ENCODE peak calls at places on chromosomes 3 and 15, in seven cellular contexts. One of them, this sample, is unnamed. For H3K4me1, the result is how much of the 10 kb centered on the place peaks cover.

GRCh38 chr15:84992157-84992940 is 10.7 kb downstream of the PDE8A start:
- DNase-seq in tibial nerve: no peak
- DNase-seq in pancreas: no peak
- DNase-seq in A549: peak
- DNase-seq in MM.1S: no peak
- DNase-seq in naive thymus-derived CD4-positive, alpha-beta T cell: no peak
- DNase-seq in CD4-positive, CD25-positive, alpha-beta regulatory T cell: no peak
- DNase-seq in this sample: no peak

GRCh38 chr15:79640206-79640605 is 208.1 kb downstream of the MINAR1 start:
- DNase-seq in naive thymus-derived CD4-positive, alpha-beta T cell: no peak
- DNase-seq in A549: peak
- DNase-seq in tibial nerve: no peak
- DNase-seq in pancreas: no peak
- DNase-seq in CD4-positive, CD25-positive, alpha-beta regulatory T cell: no peak
- DNase-seq in MM.1S: no peak
- DNase-seq in this sample: peak

GRCh38 chr3:101876142-101876541 is 26.8 kb downstream of the NFKBIZ start:
- DNase-seq in tibial nerve: no peak
- DNase-seq in CD4-positive, CD25-positive, alpha-beta regulatory T cell: no peak
- DNase-seq in MM.1S: no peak
- DNase-seq in pancreas: no peak
- DNase-seq in naive thymus-derived CD4-positive, alpha-beta T cell: no peak
- DNase-seq in A549: no peak
- DNase-seq in this sample: no peak

GRCh38 chr3:21722301-21722700 is 28.7 kb downstream of the ZNF385D start:
- DNase-seq in naive thymus-derived CD4-positive, alpha-beta T cell: no peak
- DNase-seq in tibial nerve: no peak
- DNase-seq in CD4-positive, CD25-positive, alpha-beta regulatory T cell: no peak
- DNase-seq in A549: no peak
- DNase-seq in pancreas: no peak
- DNase-seq in MM.1S: no peak
- DNase-seq in this sample: no peak

GRCh38 chr15:62560943-62561571 is 396.0 kb upstream of the C2CD4B start:
- DNase-seq in naive thymus-derived CD4-positive, alpha-beta T cell: no peak
- DNase-seq in CD4-positive, CD25-positive, alpha-beta regulatory T cell: no peak
- DNase-seq in pancreas: no peak
- DNase-seq in MM.1S: no peak
- DNase-seq in A549: no peak
- DNase-seq in tibial nerve: no peak
- DNase-seq in this sample: no peak

GRCh38 chr3:125055165-125055912 is 458 bp downstream of the HEG1 start:
- DNase-seq in CD4-positive, CD25-positive, alpha-beta regulatory T cell: peak
- DNase-seq in tibial nerve: no peak
- DNase-seq in naive thymus-derived CD4-positive, alpha-beta T cell: no peak
- DNase-seq in A549: no peak
- DNase-seq in pancreas: no peak
- DNase-seq in MM.1S: no peak
- DNase-seq in this sample: peak

GRCh38 chr3:59545369-59545768 is 495.5 kb upstream of the CFAP20DC start:
- DNase-seq in pancreas: no peak
- DNase-seq in naive thymus-derived CD4-positive, alpha-beta T cell: no peak
- DNase-seq in A549: no peak
- DNase-seq in MM.1S: no peak
- DNase-seq in tibial nerve: no peak
- DNase-seq in CD4-positive, CD25-positive, alpha-beta regulatory T cell: no peak
- DNase-seq in this sample: no peak

GRCh38 chr15:100336061-100336460 is 5.7 kb downstream of the ADAMTS17 start:
- DNase-seq in pancreas: no peak
- DNase-seq in CD4-positive, CD25-positive, alpha-beta regulatory T cell: no peak
- DNase-seq in naive thymus-derived CD4-positive, alpha-beta T cell: no peak
- DNase-seq in tibial nerve: no peak
- DNase-seq in MM.1S: no peak
- DNase-seq in A549: no peak
- DNase-seq in this sample: no peak

GRCh38 chr3:129184396-129184656 is 630 bp upstream of the CNBP start:
- DNase-seq in naive thymus-derived CD4-positive, alpha-beta T cell: no peak
- DNase-seq in MM.1S: peak
- DNase-seq in pancreas: no peak
- DNase-seq in A549: peak
- DNase-seq in tibial nerve: no peak
- DNase-seq in CD4-positive, CD25-positive, alpha-beta regulatory T cell: no peak
- DNase-seq in this sample: no peak

GRCh38 chr3:129181834-129182233 is 1.9 kb downstream of the CNBP start:
- DNase-seq in naive thymus-derived CD4-positive, alpha-beta T cell: no peak
- DNase-seq in A549: no peak
- DNase-seq in pancreas: no peak
- DNase-seq in tibial nerve: no peak
- DNase-seq in CD4-positive, CD25-positive, alpha-beta regulatory T cell: no peak
- DNase-seq in MM.1S: no peak
- DNase-seq in this sample: no peak

GRCh38 chr3:129180461-129180860 is 3.2 kb downstream of the CNBP start:
- DNase-seq in tibial nerve: no peak
- DNase-seq in CD4-positive, CD25-positive, alpha-beta regulatory T cell: no peak
- DNase-seq in A549: no peak
- DNase-seq in pancreas: no peak
- DNase-seq in MM.1S: no peak
- DNase-seq in naive thymus-derived CD4-positive, alpha-beta T cell: no peak
- DNase-seq in this sample: no peak

GRCh38 chr3:129183569-129184395 is at the start of gene CNBP:
- DNase-seq in naive thymus-derived CD4-positive, alpha-beta T cell: peak
- DNase-seq in CD4-positive, CD25-positive, alpha-beta regulatory T cell: peak
- DNase-seq in pancreas: peak
- DNase-seq in MM.1S: peak
- DNase-seq in tibial nerve: peak
- DNase-seq in A549: peak
- DNase-seq in this sample: peak

DNA sequence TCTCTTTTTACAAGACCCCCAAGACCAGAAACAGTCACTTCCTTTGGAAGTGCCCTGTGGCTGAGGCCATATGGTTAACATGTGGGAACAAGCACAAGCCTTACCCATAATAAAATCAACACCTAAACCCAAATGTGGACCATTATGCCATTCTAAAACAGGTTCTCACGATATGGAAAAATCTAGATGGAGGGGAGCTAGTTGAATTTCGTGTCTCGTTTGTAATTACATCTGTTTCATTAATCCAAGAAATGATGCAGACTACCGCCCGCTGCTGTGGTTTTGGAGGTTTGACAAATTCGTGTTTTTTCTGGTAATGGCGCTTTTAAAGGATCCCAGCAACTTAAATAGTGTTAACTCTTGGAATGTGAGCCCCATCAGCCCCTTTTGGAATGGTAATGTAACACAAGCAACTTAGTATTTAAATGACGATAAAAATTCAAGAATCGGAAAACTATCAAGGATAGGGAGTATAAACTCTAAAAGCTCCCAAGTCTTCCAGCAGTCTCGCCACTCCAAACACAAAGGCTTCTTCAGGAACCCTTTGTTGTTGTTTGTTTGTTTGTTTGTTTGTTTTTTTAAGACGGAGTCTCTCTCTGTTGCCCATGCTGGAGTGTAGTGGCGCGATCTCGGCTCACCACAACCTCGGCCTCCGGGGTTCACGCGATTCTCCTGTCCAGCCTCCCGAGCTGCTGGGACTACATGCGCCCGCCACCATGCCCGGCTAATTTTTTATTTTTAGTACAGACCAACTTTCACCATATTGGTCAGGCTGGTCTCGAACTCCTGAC is 1.1 kb downstream of the CNBP start:
- DNase-seq in CD4-positive, CD25-positive, alpha-beta regulatory T cell: no peak
- DNase-seq in naive thymus-derived CD4-positive, alpha-beta T cell: peak
- DNase-seq in tibial nerve: no peak
- DNase-seq in MM.1S: no peak
- DNase-seq in A549: no peak
- DNase-seq in pancreas: no peak
- DNase-seq in this sample: no peak
- H3K4me1 ChIP-seq in CD4-positive, CD25-positive, alpha-beta regulatory T cell: half or more
- H3K4me1 ChIP-seq in naive thymus-derived CD4-positive, alpha-beta T cell: under half
- H3K4me1 ChIP-seq in tibial nerve: under half
- H3K4me1 ChIP-seq in MM.1S: under half
- H3K4me1 ChIP-seq in A549: half or more
- H3K4me1 ChIP-seq in pancreas: under half
- H3K4me1 ChIP-seq in this sample: under half

GRCh38 chr15:92930061-92930460 is 29.9 kb downstream of the CHD2 start:
- DNase-seq in MM.1S: no peak
- DNase-seq in CD4-positive, CD25-positive, alpha-beta regulatory T cell: no peak
- DNase-seq in naive thymus-derived CD4-positive, alpha-beta T cell: no peak
- DNase-seq in pancreas: no peak
- DNase-seq in tibial nerve: no peak
- DNase-seq in A549: no peak
- DNase-seq in this sample: no peak

GRCh38 chr15:92929002-92929401 is 28.9 kb downstream of the CHD2 start:
- DNase-seq in pancreas: no peak
- DNase-seq in naive thymus-derived CD4-positive, alpha-beta T cell: no peak
- DNase-seq in CD4-positive, CD25-positive, alpha-beta regulatory T cell: no peak
- DNase-seq in tibial nerve: no peak
- DNase-seq in MM.1S: no peak
- DNase-seq in A549: no peak
- DNase-seq in this sample: no peak

GRCh38 chr15:92925409-92925808 is 25.3 kb downstream of the CHD2 start:
- DNase-seq in CD4-positive, CD25-positive, alpha-beta regulatory T cell: no peak
- DNase-seq in pancreas: no peak
- DNase-seq in tibial nerve: no peak
- DNase-seq in A549: no peak
- DNase-seq in naive thymus-derived CD4-positive, alpha-beta T cell: no peak
- DNase-seq in MM.1S: no peak
- DNase-seq in this sample: no peak

GRCh38 chr15:92930776-92931175 is 30.7 kb downstream of the CHD2 start:
- DNase-seq in A549: no peak
- DNase-seq in CD4-positive, CD25-positive, alpha-beta regulatory T cell: no peak
- DNase-seq in naive thymus-derived CD4-positive, alpha-beta T cell: no peak
- DNase-seq in tibial nerve: no peak
- DNase-seq in MM.1S: no peak
- DNase-seq in pancreas: no peak
- DNase-seq in this sample: no peak

DNA sequence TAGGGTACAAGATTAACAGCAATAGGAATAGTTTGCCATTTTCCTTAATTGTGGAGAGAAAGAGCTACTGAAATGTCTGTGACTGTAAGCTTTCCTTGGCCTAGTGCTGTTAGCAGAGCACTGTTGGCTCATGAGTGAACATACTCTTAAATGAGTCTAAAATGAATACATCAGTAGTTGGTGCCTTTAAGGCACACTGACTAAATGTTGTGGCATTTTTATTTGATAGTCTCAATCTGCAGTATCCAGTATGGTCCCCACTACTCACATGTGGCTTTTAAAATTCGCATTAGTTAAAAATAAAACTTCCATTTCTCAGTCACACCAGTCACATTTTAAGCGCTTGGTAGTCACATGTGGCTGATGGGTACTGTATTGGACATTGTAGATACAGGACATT is 28.2 kb downstream of the CHD2 start:
- DNase-seq in tibial nerve: no peak
- DNase-seq in A549: no peak
- DNase-seq in MM.1S: no peak
- DNase-seq in naive thymus-derived CD4-positive, alpha-beta T cell: no peak
- DNase-seq in CD4-positive, CD25-positive, alpha-beta regulatory T cell: no peak
- DNase-seq in pancreas: no peak
- DNase-seq in this sample: no peak
- H3K4me1 ChIP-seq in tibial nerve: under half
- H3K4me1 ChIP-seq in A549: under half
- H3K4me1 ChIP-seq in MM.1S: under half
- H3K4me1 ChIP-seq in naive thymus-derived CD4-positive, alpha-beta T cell: under half
- H3K4me1 ChIP-seq in CD4-positive, CD25-positive, alpha-beta regulatory T cell: under half
- H3K4me1 ChIP-seq in pancreas: under half
- H3K4me1 ChIP-seq in this sample: under half

GRCh38 chr3:52452570-52453221 is 1.1 kb downstream of the TNNC1 start:
- DNase-seq in naive thymus-derived CD4-positive, alpha-beta T cell: no peak
- DNase-seq in MM.1S: no peak
- DNase-seq in tibial nerve: no peak
- DNase-seq in A549: no peak
- DNase-seq in CD4-positive, CD25-positive, alpha-beta regulatory T cell: no peak
- DNase-seq in pancreas: no peak
- DNase-seq in this sample: no peak

GRCh38 chr3:52453496-52454234 is at the start of gene TNNC1:
- DNase-seq in CD4-positive, CD25-positive, alpha-beta regulatory T cell: no peak
- DNase-seq in pancreas: no peak
- DNase-seq in naive thymus-derived CD4-positive, alpha-beta T cell: no peak
- DNase-seq in MM.1S: no peak
- DNase-seq in A549: no peak
- DNase-seq in tibial nerve: no peak
- DNase-seq in this sample: no peak

GRCh38 chr3:52455283-52456168 is at the start of gene NISCH:
- DNase-seq in tibial nerve: peak
- DNase-seq in CD4-positive, CD25-positive, alpha-beta regulatory T cell: peak
- DNase-seq in naive thymus-derived CD4-positive, alpha-beta T cell: peak
- DNase-seq in A549: peak
- DNase-seq in MM.1S: peak
- DNase-seq in pancreas: peak
- DNase-seq in this sample: peak

GRCh38 chr3:52454938-52455282 is 494 bp upstream of the NISCH start:
- DNase-seq in naive thymus-derived CD4-positive, alpha-beta T cell: no peak
- DNase-seq in A549: no peak
- DNase-seq in tibial nerve: no peak
- DNase-seq in MM.1S: no peak
- DNase-seq in pancreas: no peak
- DNase-seq in CD4-positive, CD25-positive, alpha-beta regulatory T cell: no peak
- DNase-seq in this sample: no peak

DNA sequence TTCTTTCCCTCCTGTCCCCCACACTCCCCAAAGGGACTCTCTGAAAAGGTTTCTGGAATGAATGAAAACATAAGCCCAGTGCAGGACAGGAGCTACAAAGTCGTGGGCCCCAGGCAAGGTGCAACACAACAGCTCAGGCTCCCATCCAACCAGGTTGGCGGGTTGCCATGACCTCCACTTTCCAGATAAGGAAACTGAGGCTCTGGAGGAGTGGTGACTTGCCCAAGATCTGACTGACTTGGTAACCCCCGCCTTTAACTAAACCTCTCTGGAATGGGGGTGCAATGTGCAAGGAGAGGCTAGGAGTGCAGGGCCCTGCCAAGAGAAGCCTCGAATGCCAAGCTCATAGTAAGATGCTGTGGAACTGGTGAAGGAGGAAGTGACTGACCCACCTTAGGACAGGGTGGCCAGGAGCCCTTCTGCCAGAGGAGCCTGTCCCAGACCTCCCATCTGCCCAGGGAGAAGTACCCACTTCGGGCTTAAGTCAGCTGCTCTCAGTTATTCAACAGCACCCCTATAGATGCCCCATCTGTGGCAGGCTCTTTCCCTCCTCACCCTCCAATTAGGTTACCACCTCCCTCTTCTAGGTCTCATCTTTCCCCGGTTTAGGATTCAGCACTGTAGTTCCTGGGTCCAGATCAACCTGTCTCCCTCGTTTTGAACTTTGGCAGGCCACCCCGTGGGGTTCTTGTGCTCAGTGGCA is 545 bp upstream of the TNNC1 start:
- DNase-seq in CD4-positive, CD25-positive, alpha-beta regulatory T cell: no peak
- DNase-seq in MM.1S: no peak
- DNase-seq in naive thymus-derived CD4-positive, alpha-beta T cell: peak
- DNase-seq in tibial nerve: no peak
- DNase-seq in A549: no peak
- DNase-seq in pancreas: no peak
- DNase-seq in this sample: no peak
- H3K4me1 ChIP-seq in CD4-positive, CD25-positive, alpha-beta regulatory T cell: under half
- H3K4me1 ChIP-seq in MM.1S: under half
- H3K4me1 ChIP-seq in naive thymus-derived CD4-positive, alpha-beta T cell: under half
- H3K4me1 ChIP-seq in tibial nerve: under half
- H3K4me1 ChIP-seq in A549: under half
- H3K4me1 ChIP-seq in pancreas: under half
- H3K4me1 ChIP-seq in this sample: under half

GRCh38 chr3:5194801-5195509 is 7.4 kb downstream of the EDEM1 start:
- DNase-seq in A549: peak
- DNase-seq in pancreas: no peak
- DNase-seq in CD4-positive, CD25-positive, alpha-beta regulatory T cell: peak
- DNase-seq in tibial nerve: no peak
- DNase-seq in MM.1S: peak
- DNase-seq in naive thymus-derived CD4-positive, alpha-beta T cell: no peak
- DNase-seq in this sample: peak
- H3K4me1 ChIP-seq in A549: half or more
- H3K4me1 ChIP-seq in pancreas: under half
- H3K4me1 ChIP-seq in CD4-positive, CD25-positive, alpha-beta regulatory T cell: half or more
- H3K4me1 ChIP-seq in tibial nerve: under half
- H3K4me1 ChIP-seq in MM.1S: half or more
- H3K4me1 ChIP-seq in naive thymus-derived CD4-positive, alpha-beta T cell: half or more
- H3K4me1 ChIP-seq in this sample: under half